ENCODE peak calls at places on chromosomes 5 and 9, in eight cellular contexts. S is HFF-Myc, M is brain microvascular endothelial cell, F is bronchial epithelial cell, Y is T-helper 22 cell, K is posterior cingulate gyrus, U is astrocyte of the hippocampus, A is GM10248. D is an unnamed sample.
A peak's percentile ranks its signal among the peaks of the same experiment; 100 is the strongest.

GRCh38 chr5:4511996-4512656 is 628.0 kb upstream of the ADAMTS16 start:
- DNase-seq in S (no peak), M (no peak), F (peak; percentile 8), Y (no peak), K (peak; percentile 44), U (peak; percentile 33), A (no peak), D (no peak)

GRCh38 chr9:1018121-1018520 is 32.0 kb upstream of the DMRT2 start:
- DNase-seq in S (no peak), M (no peak), F (peak; percentile 48), Y (no peak), K (no peak), U (no peak), A (peak; percentile 20), D (no peak)

GRCh38 chr5:126454081-126454480 is 30.9 kb downstream of the GRAMD2B start:
- DNase-seq in S (no peak), M (no peak), F (no peak), Y (no peak), K (peak; percentile 75), U (peak; percentile 23), A (no peak), D (no peak)

GRCh38 chr9:129170229-129170628 is 7.8 kb downstream of the IER5L start:
- DNase-seq in S (no peak), M (no peak), F (peak; percentile 77), Y (no peak), K (no peak), U (no peak), A (no peak), D (no peak)

GRCh38 chr5:122493091-122493775 is 181.2 kb downstream of the SNCAIP start:
- DNase-seq in S (no peak), M (no peak), F (no peak), Y (no peak), K (no peak), U (peak; percentile 43), A (no peak), D (no peak)

GRCh38 chr9:131697908-131698714 is 41.8 kb downstream of the RAPGEF1 start:
- DNase-seq in S (no peak), M (no peak), F (no peak), Y (no peak), K (no peak), U (no peak), A (no peak), D (no peak)

GRCh38 chr5:17156463-17156862 is 61.0 kb upstream of the BASP1 start:
- DNase-seq in S (no peak), M (peak; percentile 34), F (peak; percentile 78), Y (no peak), K (no peak), U (no peak), A (no peak), D (no peak)

GRCh38 chr5:55935371-55935770 is 59.4 kb downstream of the IL6ST start:
- DNase-seq in S (no peak), M (no peak), F (no peak), Y (no peak), K (no peak), U (no peak), A (no peak), D (no peak)

GRCh38 chr5:154467655-154468354 is 10.2 kb downstream of the HAND1 start:
- DNase-seq in S (no peak), M (peak; percentile 57), F (peak; percentile 47), Y (peak; percentile 25), K (peak; percentile 86), U (peak; percentile 88), A (peak; percentile 86), D (peak; percentile 35)

D was measured in activated CD8-positive, alpha-beta memory T cell treated with anti-CD3 and anti-CD28 coated beads for 4 hours.